ENCODE peak calls at places on chromosomes 4 and X, in eight cellular contexts. K, Z, T, I, S, Y, D and N are unnamed samples.
A peak's percentile ranks its signal among the peaks of the same experiment; 100 is the strongest.

GRCh38 chr4:17094209-17094608 is 195.8 kb upstream of the LDB2 start:
- DNase-seq in Y (no peak), S (no peak), D (no peak), T (no peak), K (no peak), I (peak; percentile 52), Z (no peak), N (no peak)

GRCh38 chr4:71772592-71772991 is 11.3 kb downstream of the GC start:
- DNase-seq in S (no peak), Y (no peak), T (no peak), K (no peak), I (no peak), Z (no peak), D (no peak), N (no peak)

GRCh38 chr4:8439914-8440490 is 521 bp downstream of the ACOX3 start:
- DNase-seq in Z (no peak), S (no peak), I (no peak), D (peak; percentile 30), T (no peak), Y (peak; percentile 52), K (no peak), N (peak; percentile 34)

GRCh38 chr4:10240691-10241090 is 124.1 kb upstream of the WDR1 start:
- DNase-seq in I (no peak), Y (no peak), Z (no peak), S (no peak), T (no peak), K (no peak), D (no peak), N (no peak)

GRCh38 chrX:129772796-129773431 is 6.8 kb upstream of the SASH3 start:
- DNase-seq in K (peak; percentile 52), Z (peak; percentile 78), Y (peak; percentile 13), D (peak; percentile 50), S (no peak), T (no peak), I (peak; percentile 18), N (peak; percentile 37)

GRCh38 chrX:25156323-25156722 is 140.6 kb upstream of the ARX start:
- DNase-seq in Y (no peak), I (no peak), Z (no peak), K (no peak), D (no peak), T (no peak), S (no peak), N (no peak)

GRCh38 chr4:115851918-115852766 is 738.7 kb upstream of the NDST4 start:
- DNase-seq in S (peak; percentile 51), K (no peak), Z (no peak), T (no peak), I (peak; percentile 80), D (no peak), Y (peak; percentile 45), N (peak; percentile 42)

GRCh38 chr4:3868841-3869572 is 102.8 kb downstream of the ADRA2C start:
- DNase-seq in T (peak; percentile 6), Y (no peak), K (no peak), Z (peak; percentile 46), D (no peak), S (no peak), I (no peak), N (peak; percentile 3)

GRCh38 chrX:33109858-33110257 is 101.5 kb downstream of the DMD start:
- DNase-seq in T (no peak), Z (no peak), S (no peak), D (no peak), I (no peak), Y (no peak), K (no peak), N (no peak)
- H3K4me1 ChIP-seq in T (no peaks in the 10 kb centered on the region), Z (no peaks in the 10 kb centered on the region), S (no peaks in the 10 kb centered on the region), D (no peaks in the 10 kb centered on the region), I (no peaks in the 10 kb centered on the region), Y (no peaks in the 10 kb centered on the region), K (no peaks in the 10 kb centered on the region), N (no peaks in the 10 kb centered on the region)

GRCh38 chr4:113740857-113741379 is 20.6 kb downstream of the CAMK2D start:
- DNase-seq in Y (no peak), T (no peak), S (no peak), Z (no peak), I (no peak), K (no peak), D (no peak), N (no peak)

GRCh38 chr4:113742643-113743042 is 18.9 kb downstream of the CAMK2D start:
- DNase-seq in D (no peak), I (no peak), S (no peak), T (no peak), Y (no peak), K (no peak), Z (no peak), N (no peak)

GRCh38 chr4:113738251-113738650 is 23.3 kb downstream of the CAMK2D start:
- DNase-seq in K (no peak), T (no peak), Z (no peak), I (no peak), S (no peak), Y (no peak), D (no peak), N (no peak)

GRCh38 chr4:113741971-113742370 is 19.6 kb downstream of the CAMK2D start:
- DNase-seq in D (no peak), T (no peak), K (no peak), Z (no peak), S (no peak), I (no peak), Y (no peak), N (no peak)

DNA sequence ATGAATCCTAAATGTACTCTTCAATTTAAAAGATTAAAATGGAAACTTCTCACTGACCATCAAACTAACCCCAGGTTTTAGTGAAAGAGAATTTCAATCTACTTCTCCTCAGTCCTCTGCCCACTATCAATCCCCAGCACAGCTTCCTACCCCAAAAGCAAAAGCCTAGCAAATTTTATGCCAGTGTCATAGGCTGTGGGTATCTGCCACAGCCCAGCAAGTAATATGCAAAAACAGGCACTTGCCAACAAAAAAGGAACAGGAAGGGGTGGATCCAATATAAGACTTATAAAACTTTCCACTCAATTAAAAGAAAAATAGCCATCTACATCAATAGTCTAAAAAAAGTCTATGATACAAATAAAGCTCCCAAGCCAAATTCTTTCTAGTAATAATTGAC is 22.3 kb downstream of the CAMK2D start:
- DNase-seq in I (no peak), S (no peak), D (no peak), Y (no peak), K (no peak), T (no peak), Z (no peak), N (no peak)
- H3K4me3 ChIP-seq in I (no peak overlapping the region), S (no peak overlapping the region), D (no peak overlapping the region), Y (no peak overlapping the region), K (no peak overlapping the region), T (no peak overlapping the region), Z (no peak overlapping the region), N (no peak overlapping the region)

DNA sequence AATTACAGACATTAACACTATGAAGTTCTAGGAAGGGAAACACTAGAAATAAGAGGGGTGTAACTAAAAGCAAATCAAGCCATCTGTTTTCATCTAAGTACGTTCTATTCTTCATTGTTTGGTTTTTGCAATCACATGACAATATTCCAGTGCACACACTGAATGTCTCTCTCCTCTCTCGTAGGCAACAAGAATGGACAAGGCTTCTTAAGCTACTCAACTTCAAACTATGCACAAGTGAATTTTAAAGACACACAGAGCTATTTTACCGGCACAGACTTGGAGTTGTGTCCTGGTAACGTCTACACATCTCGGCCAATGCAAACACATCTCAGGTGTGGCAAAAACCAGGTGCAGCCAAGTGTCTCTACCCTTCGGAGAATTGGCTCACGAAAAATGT is 173.3 kb downstream of the PRKX start:
- DNase-seq in D (no peak), Z (no peak), I (no peak), Y (no peak), K (no peak), T (no peak), S (no peak), N (no peak)
- TF ChIP-seq POLR2A in D (no peak), Z (no peak), I (no peak), Y (no peak), K (no peak), T (no peak), S (no peak), N (no peak)

GRCh38 chr4:118756429-118756828 is 71.2 kb downstream of the METTL14 start:
- DNase-seq in K (no peak), I (no peak), D (no peak), Y (no peak), T (no peak), Z (no peak), S (no peak), N (no peak)
- H3K4me1 ChIP-seq in K (peaks cover 80% of the 10 kb centered on the region), I (peaks cover 41% of the 10 kb centered on the region), D (no peaks in the 10 kb centered on the region), Y (peaks cover 22% of the 10 kb centered on the region), T (peaks cover 17% of the 10 kb centered on the region), Z (peaks cover 95% of the 10 kb centered on the region), S (no peaks in the 10 kb centered on the region), N (peaks cover 5% of the 10 kb centered on the region)

GRCh38 chr4:168842186-168842585 is 167.9 kb downstream of the CBR4 start:
- DNase-seq in D (no peak), T (no peak), Z (no peak), K (no peak), S (no peak), Y (no peak), I (no peak), N (no peak)

GRCh38 chr4:168846414-168846813 is 163.6 kb downstream of the CBR4 start:
- DNase-seq in T (no peak), S (no peak), I (no peak), Z (no peak), Y (no peak), K (no peak), D (no peak), N (no peak)

GRCh38 chr4:168843635-168844034 is 166.4 kb downstream of the CBR4 start:
- DNase-seq in S (no peak), D (peak; percentile 75), Y (no peak), Z (no peak), T (no peak), K (no peak), I (no peak), N (no peak)

GRCh38 chr4:168845897-168846296 is 164.2 kb downstream of the CBR4 start:
- DNase-seq in S (no peak), Z (no peak), I (no peak), D (no peak), Y (no peak), T (no peak), K (no peak), N (no peak)

GRCh38 chr4:168844261-168845039 is 165.6 kb downstream of the CBR4 start:
- DNase-seq in T (peak; percentile 51), Z (no peak), Y (no peak), K (no peak), S (no peak), D (no peak), I (no peak), N (no peak)
- H3K4me3 ChIP-seq in T (no peak overlapping the region), Z (no peak overlapping the region), Y (no peak overlapping the region), K (no peak overlapping the region), S (no peak overlapping the region), D (peak overlapping the region; percentile 10), I (no peak overlapping the region), N (no peak overlapping the region)